ENCODE peak calls at places on chromosomes 11 and 22, in eight cellular contexts. A, B, O, P, E, Z, C and Y are unnamed samples.

GRCh38 chr22:30701872-30702271 is 7.2 kb downstream of the OSBP2 start:
- DNase-seq in A (no peak), B (peak; percentile 66), O (no peak), P (no peak), E (no peak), Z (no peak), C (no peak), Y (no peak)

GRCh38 chr11:101974255-101974654 is 57.9 kb upstream of the ANGPTL5 start:
- DNase-seq in A (no peak), B (peak; percentile 3), O (no peak), P (no peak), E (no peak), Z (peak; percentile 14), C (no peak), Y (no peak)

GRCh38 chr22:48098936-48099245 is 1336.4 kb downstream of the TBC1D22A start:
- DNase-seq in A (peak; percentile 43), B (no peak), O (no peak), P (no peak), E (no peak), Z (no peak), C (no peak), Y (no peak)

GRCh38 chr11:127054153-127054552 is 53.6 kb upstream of the KIRREL3 start:
- DNase-seq in A (no peak), B (no peak), O (no peak), P (no peak), E (no peak), Z (no peak), C (no peak), Y (no peak)

GRCh38 chr22:35140879-35141745 is 75.2 kb downstream of the ISX start:
- DNase-seq in A (no peak), B (no peak), O (no peak), P (peak; percentile 90), E (no peak), Z (no peak), C (no peak), Y (peak; percentile 82)

GRCh38 chr11:107844041-107844440 is 14.5 kb downstream of the SLC35F2 start:
- DNase-seq in A (no peak), B (peak; percentile 82), O (no peak), P (no peak), E (no peak), Z (peak; percentile 36), C (no peak), Y (no peak)

GRCh38 chr11:123211981-123212380 is 16.9 kb upstream of the CLMP start:
- DNase-seq in A (no peak), B (peak; percentile 19), O (no peak), P (peak; percentile 47), E (no peak), Z (no peak), C (no peak), Y (peak; percentile 38)

GRCh38 chr11:130865772-130866114 is 50.5 kb downstream of the SNX19 start:
- DNase-seq in A (no peak), B (no peak), O (no peak), P (no peak), E (no peak), Z (no peak), C (no peak), Y (no peak)

GRCh38 chr22:47372596-47373385 is 610.3 kb downstream of the TBC1D22A start:
- DNase-seq in A (peak; percentile 74), B (no peak), O (peak; percentile 33), P (no peak), E (no peak), Z (no peak), C (no peak), Y (no peak)

GRCh38 chr11:63589000-63589399 is 25.2 kb downstream of the PLAAT3 start:
- DNase-seq in A (no peak), B (no peak), O (no peak), P (no peak), E (no peak), Z (no peak), C (no peak), Y (no peak)

DNA sequence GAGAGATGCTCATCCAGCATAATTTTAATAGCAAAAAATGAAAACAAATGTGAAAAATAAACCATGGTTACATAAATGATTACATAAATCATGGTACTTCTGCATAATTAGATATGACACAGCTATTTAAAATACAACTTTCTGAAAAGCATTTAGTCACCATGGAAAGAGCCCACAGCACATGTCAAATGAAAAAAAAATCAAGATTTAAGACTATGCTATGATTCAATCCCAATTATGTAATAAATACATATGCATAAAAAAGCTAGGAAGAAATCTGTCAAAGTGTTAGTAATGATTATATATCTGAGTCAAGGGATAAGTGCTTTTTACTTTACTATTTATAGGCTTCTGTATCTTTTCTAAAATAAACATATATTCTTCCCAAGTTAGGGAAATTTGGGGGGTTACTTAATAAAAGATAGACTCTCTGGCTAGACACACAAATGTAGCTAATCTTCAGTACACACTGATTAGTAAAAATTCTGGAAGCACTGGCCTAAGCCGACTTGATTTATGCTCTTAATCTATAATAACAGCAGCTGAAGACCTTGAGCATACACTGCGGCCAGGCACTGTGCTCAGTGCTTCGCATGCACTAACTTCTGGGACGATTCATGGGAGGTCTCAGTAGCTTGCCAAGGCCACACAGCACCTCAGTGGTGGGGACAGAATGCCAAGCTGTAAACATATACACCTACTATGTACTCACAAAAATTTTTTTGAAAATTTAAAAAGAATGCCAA is 19.6 kb downstream of the SERPIND1 start:
- DNase-seq in A (no peak), B (peak; percentile 10), O (no peak), P (no peak), E (no peak), Z (no peak), C (no peak), Y (no peak)
- H3K36me3 ChIP-seq in A (peaks cover 80% of the 10 kb centered on the region), B (peaks cover 13% of the 10 kb centered on the region), O (peaks cover 88% of the 10 kb centered on the region), P (no peaks in the 10 kb centered on the region), E (peaks cover 21% of the 10 kb centered on the region), Z (peaks cover 56% of the 10 kb centered on the region), C (peaks cover 55% of the 10 kb centered on the region), Y (peaks cover 4% of the 10 kb centered on the region)

GRCh38 chr11:4125141-4125540 is 30.5 kb downstream of the RRM1 start:
- DNase-seq in A (no peak), B (peak; percentile 6), O (no peak), P (no peak), E (no peak), Z (peak; percentile 34), C (no peak), Y (no peak)
- H3K36me3 ChIP-seq in A (peaks cover 88% of the 10 kb centered on the region), B (peaks cover 8% of the 10 kb centered on the region), O (peaks cover 94% of the 10 kb centered on the region), P (peaks cover 37% of the 10 kb centered on the region), E (peaks cover 23% of the 10 kb centered on the region), Z (peaks cover 7% of the 10 kb centered on the region), C (peaks cover 61% of the 10 kb centered on the region), Y (peaks cover 9% of the 10 kb centered on the region)

DNA sequence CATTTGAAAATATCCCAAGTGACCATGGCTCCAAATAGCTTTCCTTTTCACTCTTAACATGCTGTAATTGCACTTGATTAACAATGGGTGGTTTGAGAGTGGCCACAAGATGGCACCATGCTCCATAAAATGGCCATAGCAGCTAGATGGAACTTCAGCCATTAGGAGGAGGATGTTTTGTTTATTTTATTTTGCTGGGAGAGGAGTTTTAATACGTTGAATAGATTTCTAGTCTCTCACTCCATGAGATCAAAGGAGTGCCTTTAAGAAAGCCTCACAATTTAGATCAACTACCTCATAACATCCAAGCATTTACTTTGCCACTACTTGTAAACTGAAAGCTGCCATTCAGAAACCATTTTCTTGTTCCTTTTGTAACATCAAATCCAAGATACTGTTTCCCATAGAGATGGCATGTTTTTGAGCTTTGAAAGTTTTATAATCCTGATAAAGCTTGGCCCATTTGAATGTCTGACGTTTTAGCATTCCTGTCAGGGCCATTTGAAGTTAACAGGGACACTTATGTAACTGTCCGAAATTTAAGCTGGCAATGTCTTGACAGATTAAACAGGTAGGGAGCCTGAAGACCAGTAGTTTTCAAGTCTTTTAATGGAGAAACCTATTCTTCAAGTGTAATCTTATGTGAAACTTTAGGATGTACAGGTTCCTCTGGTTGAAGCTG is 4.7 kb downstream of the FEN1 start:
- DNase-seq in A (no peak), B (peak; percentile 76), O (peak; percentile 69), P (peak; percentile 85), E (peak; percentile 89), Z (peak; percentile 90), C (peak; percentile 62), Y (peak; percentile 83)
- H3K36me3 ChIP-seq in A (peaks cover 13% of the 10 kb centered on the region), B (peaks cover 9% of the 10 kb centered on the region), O (peaks cover 25% of the 10 kb centered on the region), P (peaks cover 9% of the 10 kb centered on the region), E (peaks cover 5% of the 10 kb centered on the region), Z (peaks cover 14% of the 10 kb centered on the region), C (no peaks in the 10 kb centered on the region), Y (peaks cover 29% of the 10 kb centered on the region)

DNA sequence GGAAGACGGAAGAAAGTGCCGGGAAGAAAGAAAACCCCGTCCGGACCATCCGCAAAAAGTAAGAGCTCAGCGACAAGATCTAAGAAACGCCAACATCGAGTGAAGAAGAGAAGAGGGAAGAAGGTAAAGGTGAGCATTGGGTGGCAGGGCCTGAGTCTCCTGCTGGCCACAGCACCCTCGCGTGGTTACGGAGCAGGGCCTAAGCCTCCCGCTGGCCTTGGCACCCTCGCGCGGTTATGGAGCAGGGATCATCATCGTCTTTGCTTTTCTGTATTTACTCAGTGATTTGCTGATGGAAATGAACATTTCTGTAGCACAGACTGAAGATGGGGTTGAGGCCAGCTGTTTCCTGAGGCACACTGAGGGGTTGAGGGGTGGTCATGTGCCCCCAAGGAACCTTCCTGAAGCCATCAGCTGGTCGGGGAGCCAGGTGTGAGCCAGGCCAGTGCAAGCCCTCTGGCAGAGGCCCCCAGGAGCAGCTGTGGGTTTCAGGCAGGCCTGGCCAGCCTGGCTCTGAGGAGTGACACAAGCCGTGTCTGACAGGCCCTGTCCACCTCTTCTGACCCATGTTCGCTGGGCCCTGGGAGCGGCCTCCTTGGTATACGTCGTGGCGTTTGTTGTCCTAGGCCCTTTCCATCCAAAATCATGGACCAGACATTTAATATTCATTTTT is 14.0 kb downstream of the IRF7 start:
- DNase-seq in A (no peak), B (no peak), O (no peak), P (no peak), E (no peak), Z (no peak), C (no peak), Y (no peak)
- H3K36me3 ChIP-seq in A (peaks cover 97% of the 10 kb centered on the region), B (peaks cover 38% of the 10 kb centered on the region), O (peaks cover 100% of the 10 kb centered on the region), P (peaks cover 42% of the 10 kb centered on the region), E (peaks cover 60% of the 10 kb centered on the region), Z (peaks cover 86% of the 10 kb centered on the region), C (peaks cover 82% of the 10 kb centered on the region), Y (peaks cover 43% of the 10 kb centered on the region)